ENCODE peak calls at places on chromosomes 16 and 17, in seven cellular contexts. K, F, H, T, Z, Y and D are unnamed samples. For H3K4me1, the result is how much of the 10 kb centered on the place peaks cover.

GRCh38 chr16:19876501-19877059 is 8.1 kb downstream of the GPRC5B start:
- DNase-seq in K (no peak), F (no peak), H (no peak), T (no peak), Z (no peak), Y (no peak), D (peak)

GRCh38 chr17:80901319-80901718 is 90.3 kb upstream of the CHMP6 start:
- DNase-seq in K (no peak), F (no peak), H (no peak), T (no peak), Z (peak), Y (no peak), D (no peak)

GRCh38 chr16:396199-396598 is 800 bp upstream of the NME4 start:
- DNase-seq in K (no peak), F (no peak), H (no peak), T (no peak), Z (no peak), Y (no peak), D (no peak)

GRCh38 chr17:2547176-2547575 is 35.5 kb upstream of the METTL16 start:
- DNase-seq in K (no peak), F (no peak), H (no peak), T (no peak), Z (peak), Y (no peak), D (no peak)

GRCh38 chr16:50932348-50932916 is 190.5 kb downstream of the CYLD start:
- DNase-seq in K (no peak), F (no peak), H (no peak), T (no peak), Z (no peak), Y (no peak), D (no peak)

GRCh38 chr16:22291860-22292692 is 5.1 kb upstream of the POLR3E start:
- DNase-seq in K (no peak), F (no peak), H (no peak), T (no peak), Z (no peak), Y (no peak), D (no peak)

GRCh38 chr16:66717112-66717675 is 20.7 kb upstream of the CMTM4 start:
- DNase-seq in K (peak), F (no peak), H (no peak), T (no peak), Z (peak), Y (peak), D (peak)

GRCh38 chr17:1047177-1047885 is 50.4 kb downstream of the TIMM22 start:
- DNase-seq in K (no peak), F (no peak), H (no peak), T (no peak), Z (peak), Y (no peak), D (peak)

GRCh38 chr16:14378131-14378551 is 251.9 kb downstream of the PARN start:
- DNase-seq in K (no peak), F (no peak), H (no peak), T (no peak), Z (peak), Y (no peak), D (no peak)

GRCh38 chr17:61984826-61985225 is 57.0 kb upstream of the INTS2 start:
- DNase-seq in K (no peak), F (no peak), H (no peak), T (no peak), Z (no peak), Y (no peak), D (no peak)

GRCh38 chr17:55261311-55261710 is 3.4 kb upstream of the HLF start:
- DNase-seq in K (no peak), F (no peak), H (no peak), T (no peak), Z (no peak), Y (no peak), D (no peak)

GRCh38 chr17:35315283-35315682 is 58.1 kb downstream of the SLFN11 start:
- DNase-seq in K (no peak), F (no peak), H (no peak), T (no peak), Z (peak), Y (no peak), D (peak)

GRCh38 chr17:44307387-44308186 is 814 bp upstream of the RUNDC3A start:
- DNase-seq in K (peak), F (no peak), H (peak), T (no peak), Z (peak), Y (no peak), D (no peak)

GRCh38 chr17:28056276-28056620 is 13.8 kb downstream of the NLK start:
- DNase-seq in K (no peak), F (no peak), H (no peak), T (no peak), Z (no peak), Y (no peak), D (no peak)

GRCh38 chr17:72432143-72432604 is 311.4 kb downstream of the SOX9 start:
- DNase-seq in K (peak), F (no peak), H (no peak), T (no peak), Z (no peak), Y (peak), D (no peak)

GRCh38 chr17:4950757-4951204 is at the start of gene ENO3:
- DNase-seq in K (peak), F (no peak), H (no peak), T (no peak), Z (no peak), Y (peak), D (peak)

GRCh38 chr16:13935408-13935807 is 15.5 kb downstream of the ERCC4 start:
- DNase-seq in K (no peak), F (no peak), H (no peak), T (no peak), Z (no peak), Y (no peak), D (no peak)

GRCh38 chr17:63525190-63525946 is 2.2 kb downstream of the KCNH6 start:
- DNase-seq in K (no peak), F (no peak), H (no peak), T (no peak), Z (no peak), Y (no peak), D (no peak)

GRCh38 chr17:7388856-7389255 is 5.5 kb downstream of the PLSCR3 start:
- DNase-seq in K (no peak), F (no peak), H (no peak), T (no peak), Z (no peak), Y (no peak), D (no peak)

GRCh38 chr16:10877472-10877946 is 507 bp downstream of the CIITA start:
- DNase-seq in K (no peak), F (no peak), H (no peak), T (no peak), Z (no peak), Y (no peak), D (no peak)

GRCh38 chr16:50862818-50863672 is 121.2 kb downstream of the CYLD start:
- DNase-seq in K (no peak), F (no peak), H (no peak), T (no peak), Z (no peak), Y (no peak), D (no peak)

GRCh38 chr16:74999208-74999682 is 421 bp downstream of the ZNRF1 start:
- DNase-seq in K (peak), F (no peak), H (peak), T (no peak), Z (peak), Y (peak), D (peak)

GRCh38 chr17:27296427-27296979 is 2.6 kb downstream of the WSB1 start:
- DNase-seq in K (no peak), F (no peak), H (no peak), T (no peak), Z (peak), Y (no peak), D (no peak)

GRCh38 chr16:1557074-1557473 is 23.6 kb downstream of the TMEM204 start:
- DNase-seq in K (no peak), F (no peak), H (no peak), T (no peak), Z (no peak), Y (no peak), D (peak)

GRCh38 chr16:81526199-81526598 is 81.6 kb downstream of the CMIP start:
- DNase-seq in K (no peak), F (no peak), H (no peak), T (no peak), Z (peak), Y (no peak), D (no peak)

GRCh38 chr16:1494129-1494640 is 1.0 kb downstream of the TELO2 start:
- DNase-seq in K (peak), F (no peak), H (peak), T (no peak), Z (peak), Y (peak), D (peak)

GRCh38 chr16:642189-643049 is 791 bp downstream of the MCRIP2 start:
- DNase-seq in K (peak), F (no peak), H (peak), T (no peak), Z (peak), Y (peak), D (no peak)

GRCh38 chr17:63716426-63716825 is 16.5 kb upstream of the LIMD2 start:
- DNase-seq in K (no peak), F (no peak), H (no peak), T (no peak), Z (no peak), Y (no peak), D (no peak)

GRCh38 chr17:2400474-2400866 is 390 bp downstream of the MNT start:
- DNase-seq in K (peak), F (peak), H (peak), T (no peak), Z (peak), Y (peak), D (peak)

GRCh38 chr16:4859900-4860255 is 12.6 kb downstream of the UBN1 start:
- DNase-seq in K (no peak), F (no peak), H (no peak), T (no peak), Z (peak), Y (no peak), D (peak)

GRCh38 chr17:50211249-50212120 is 10.1 kb upstream of the COL1A1 start:
- DNase-seq in K (no peak), F (no peak), H (no peak), T (no peak), Z (no peak), Y (no peak), D (no peak)

GRCh38 chr17:28416703-28417311 is 10.8 kb upstream of the SLC46A1 start:
- DNase-seq in K (peak), F (peak), H (peak), T (peak), Z (peak), Y (peak), D (no peak)

GRCh38 chr16:57255686-57256415 is 10.8 kb downstream of the ARL2BP start:
- DNase-seq in K (no peak), F (no peak), H (no peak), T (no peak), Z (no peak), Y (no peak), D (no peak)

GRCh38 chr17:82272495-82273326 is 789 bp downstream of the CSNK1D start:
- DNase-seq in K (peak), F (peak), H (peak), T (no peak), Z (no peak), Y (peak), D (peak)

GRCh38 chr17:69729937-69730336 is 315.4 kb downstream of the MAP2K6 start:
- DNase-seq in K (no peak), F (no peak), H (no peak), T (no peak), Z (peak), Y (no peak), D (no peak)

GRCh38 chr16:11857161-11857560 is 5.8 kb upstream of the RSL1D1 start:
- DNase-seq in K (no peak), F (no peak), H (no peak), T (no peak), Z (peak), Y (no peak), D (no peak)

GRCh38 chr17:45077643-45078042 is 16.5 kb downstream of the NMT1 start:
- DNase-seq in K (no peak), F (no peak), H (no peak), T (no peak), Z (no peak), Y (no peak), D (no peak)

GRCh38 chr17:64741924-64742670 is 80.0 kb upstream of the SMURF2 start:
- DNase-seq in K (peak), F (no peak), H (peak), T (no peak), Z (peak), Y (no peak), D (peak)

DNA sequence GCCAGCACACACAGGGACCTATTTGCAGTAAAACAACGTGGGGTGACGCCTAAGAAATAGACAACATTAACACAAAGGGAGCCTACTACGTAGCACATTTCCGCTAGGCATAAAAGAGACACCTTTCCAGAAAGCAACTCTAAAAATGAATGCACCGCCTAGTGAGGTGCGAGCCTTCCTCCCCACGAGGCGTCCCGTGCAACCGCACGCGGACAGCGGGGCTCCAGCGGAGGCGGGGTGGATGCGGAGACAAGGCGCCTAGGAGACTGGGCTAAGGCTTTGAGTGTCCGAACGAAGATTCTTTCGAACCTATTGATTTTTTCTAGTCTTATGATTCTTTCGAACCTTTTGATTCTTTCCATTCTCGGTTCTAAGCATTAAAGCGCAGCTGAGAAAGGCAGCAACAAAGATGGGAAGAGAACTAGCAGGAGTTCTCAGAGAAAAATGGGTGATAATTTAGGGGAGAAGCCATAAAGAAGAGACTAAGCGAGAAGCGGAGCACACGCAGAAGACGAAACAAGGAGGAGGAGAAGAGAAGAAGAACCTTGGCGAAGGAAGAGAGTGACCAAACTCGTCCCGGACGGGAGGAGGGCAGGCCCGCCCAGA is 433 bp upstream of the CPD start:
- DNase-seq in K (peak), F (peak), H (peak), T (no peak), Z (peak), Y (peak), D (peak)
- H3K4me1 ChIP-seq in K (under half), F (half or more), H (half or more), T (under half), Z (under half), Y (under half), D (under half)

DNA sequence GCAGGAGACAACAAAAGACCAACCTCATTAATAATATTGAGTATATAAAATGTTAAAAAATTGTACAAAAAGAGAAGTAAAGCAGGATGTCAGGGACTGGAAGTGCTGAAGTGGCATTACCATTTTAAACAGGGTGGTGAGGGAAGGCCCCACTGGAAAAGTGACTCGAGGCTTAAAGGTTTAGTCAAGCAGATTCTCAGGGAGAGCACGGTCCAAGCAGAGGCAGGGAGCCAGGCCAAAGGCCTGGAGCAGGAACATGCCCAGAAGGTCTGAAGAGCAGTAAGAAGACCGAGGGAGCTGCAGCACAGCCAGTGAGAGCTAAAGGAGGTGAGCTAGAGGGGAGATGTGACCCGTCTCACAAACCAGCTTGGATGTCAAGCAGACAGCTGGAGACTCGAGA is 7.6 kb downstream of the XPO6 start:
- DNase-seq in K (no peak), F (no peak), H (no peak), T (no peak), Z (no peak), Y (no peak), D (no peak)
- H3K27ac ChIP-seq in K (no peak), F (peak), H (no peak), T (no peak), Z (no peak), Y (no peak), D (no peak)

DNA sequence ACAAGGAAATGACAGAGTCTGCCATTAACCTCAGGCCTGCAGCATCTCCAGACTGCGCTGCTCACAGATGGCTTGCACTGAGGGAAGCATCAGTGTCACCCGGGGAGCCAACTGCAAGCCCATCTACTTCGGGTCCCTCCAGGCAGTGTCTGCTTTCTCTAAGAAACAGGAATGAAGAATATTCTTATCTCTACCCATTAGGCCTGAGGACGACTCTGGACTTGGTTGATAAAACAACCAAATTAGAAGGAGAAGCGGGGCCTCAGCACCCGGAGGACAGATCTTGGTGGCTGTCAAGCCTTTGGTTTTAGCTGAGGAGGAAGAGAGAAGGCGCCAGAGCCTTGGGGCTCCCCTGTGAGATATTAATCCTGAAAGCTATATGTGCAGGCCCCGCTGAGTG is 19.5 kb upstream of the MGAT5B start:
- DNase-seq in K (no peak), F (no peak), H (no peak), T (no peak), Z (no peak), Y (no peak), D (no peak)
- H3K4me3 ChIP-seq in K (no peak), F (no peak), H (no peak), T (no peak), Z (no peak), Y (no peak), D (no peak)

GRCh38 chr16:8957061-8957392 is 6.7 kb downstream of the USP7 start:
- DNase-seq in K (no peak), F (no peak), H (no peak), T (no peak), Z (no peak), Y (no peak), D (no peak)

GRCh38 chr16:8958344-8958808 is 5.3 kb downstream of the USP7 start:
- DNase-seq in K (peak), F (no peak), H (no peak), T (no peak), Z (peak), Y (peak), D (peak)

GRCh38 chr16:8957509-8958157 is 6.1 kb downstream of the USP7 start:
- DNase-seq in K (peak), F (no peak), H (no peak), T (no peak), Z (no peak), Y (peak), D (no peak)

GRCh38 chr16:8956265-8957060 is 7.2 kb downstream of the USP7 start:
- DNase-seq in K (no peak), F (no peak), H (no peak), T (no peak), Z (no peak), Y (peak), D (peak)

GRCh38 chr16:8955828-8956227 is 7.9 kb downstream of the USP7 start:
- DNase-seq in K (no peak), F (no peak), H (no peak), T (no peak), Z (no peak), Y (no peak), D (no peak)
- H3K4me1 ChIP-seq in K (half or more), F (half or more), H (half or more), T (half or more), Z (under half), Y (half or more), D (under half)